ENCODE peak calls at places on chromosomes 13 and 19, in ten cellular contexts. W is fibroblast of mammary gland, X is Peyer's patch, Y is PC-3, H is mucosa of descending colon, M is gastrocnemius medialis, G is heart left ventricle, V is AG10803, J is kidney epithelial cell, D is H1. E is an unnamed sample.

GRCh38 chr19:55452381-55453325 is 8.8 kb downstream of the ISOC2 start:
- DNase-seq in W (peak), X (peak), Y (peak), H (peak), M (peak), G (peak), V (peak), J (no peak), D (no peak), E (peak)

GRCh38 chr19:13765395-13766094 is 1.2 kb downstream of the MRI1 start:
- DNase-seq in W (no peak), X (no peak), Y (peak), H (no peak), M (no peak), G (no peak), V (no peak), J (no peak), D (no peak), E (no peak)

GRCh38 chr19:19111138-19111835 is 27.0 kb downstream of the TMEM161A start:
- DNase-seq in W (no peak), X (no peak), Y (no peak), H (peak), M (no peak), G (no peak), V (no peak), J (no peak), D (no peak), E (no peak)

GRCh38 chr19:38402967-38403674 is at the start of gene FAM98C:
- DNase-seq in W (peak), X (peak), Y (peak), H (peak), M (peak), G (peak), V (peak), J (peak), D (peak), E (peak)

GRCh38 chr19:14821958-14822357 is 13.0 kb downstream of the OR7A5 start:
- DNase-seq in W (no peak), X (no peak), Y (no peak), H (no peak), M (no peak), G (no peak), V (no peak), J (no peak), D (no peak), E (no peak)

GRCh38 chr19:10450853-10451609 is 30.7 kb downstream of the PDE4A start:
- DNase-seq in W (no peak), X (peak), Y (peak), H (peak), M (no peak), G (no peak), V (no peak), J (no peak), D (peak), E (no peak)

GRCh38 chr13:50390503-50391248 is 375.4 kb downstream of the KCNRG start:
- DNase-seq in W (no peak), X (no peak), Y (no peak), H (no peak), M (no peak), G (no peak), V (no peak), J (no peak), D (no peak), E (peak)

GRCh38 chr13:80235559-80236296 is 105.2 kb downstream of the SPRY2 start:
- DNase-seq in W (no peak), X (no peak), Y (peak), H (no peak), M (no peak), G (no peak), V (peak), J (peak), D (no peak), E (peak)

GRCh38 chr13:110272651-110273050 is 34.3 kb downstream of the COL4A1 start:
- DNase-seq in W (no peak), X (no peak), Y (no peak), H (no peak), M (no peak), G (no peak), V (no peak), J (no peak), D (no peak), E (no peak)

GRCh38 chr13:48579167-48579918 is 46.5 kb upstream of the RCBTB2 start:
- DNase-seq in W (no peak), X (no peak), Y (no peak), H (no peak), M (no peak), G (no peak), V (no peak), J (no peak), D (no peak), E (peak)

GRCh38 chr19:46383846-46384245 is 29.5 kb downstream of the CCDC8 start:
- DNase-seq in W (no peak), X (no peak), Y (no peak), H (no peak), M (no peak), G (no peak), V (no peak), J (no peak), D (no peak), E (no peak)

GRCh38 chr19:17226002-17226933 is at the start of gene OCEL1:
- DNase-seq in W (peak), X (peak), Y (peak), H (peak), M (peak), G (peak), V (peak), J (peak), D (peak), E (peak)
- H3K4me3 ChIP-seq in W (peak), X (peak), Y (peak), H (peak), M (peak), G (peak), V (peak), J (peak), D (peak), E (peak)

GRCh38 chr13:89066868-89067466 is 1395.8 kb downstream of the SLITRK5 start:
- DNase-seq in W (peak), X (no peak), Y (peak), H (no peak), M (no peak), G (no peak), V (peak), J (peak), D (no peak), E (peak)
- TF ChIP-seq CTCF in W (peak), X (peak), Y (peak), H (peak), M (no peak), G (peak), V (peak), J (peak), D (peak), E (peak)

GRCh38 chr19:42280761-42281174 is 11.7 kb downstream of the CIC start:
- DNase-seq in W (peak), X (no peak), Y (no peak), H (peak), M (no peak), G (peak), V (peak), J (no peak), D (no peak), E (no peak)

GRCh38 chr19:42281175-42282035 is 12.4 kb downstream of the CIC start:
- DNase-seq in W (peak), X (no peak), Y (no peak), H (peak), M (no peak), G (peak), V (peak), J (no peak), D (no peak), E (peak)

GRCh38 chr19:42279902-42280760 is 11.1 kb downstream of the CIC start:
- DNase-seq in W (peak), X (peak), Y (no peak), H (peak), M (peak), G (peak), V (peak), J (no peak), D (no peak), E (peak)

GRCh38 chr19:42277821-42278809 is 9.1 kb downstream of the CIC start:
- DNase-seq in W (no peak), X (no peak), Y (no peak), H (peak), M (no peak), G (no peak), V (peak), J (no peak), D (no peak), E (peak)

GRCh38 chr19:42279148-42279901 is 10.3 kb downstream of the CIC start:
- DNase-seq in W (no peak), X (no peak), Y (no peak), H (no peak), M (no peak), G (no peak), V (no peak), J (no peak), D (no peak), E (no peak)
- H3K4me3 ChIP-seq in W (peak), X (peak), Y (no peak), H (peak), M (peak), G (peak), V (peak), J (peak), D (peak), E (peak)

DNA sequence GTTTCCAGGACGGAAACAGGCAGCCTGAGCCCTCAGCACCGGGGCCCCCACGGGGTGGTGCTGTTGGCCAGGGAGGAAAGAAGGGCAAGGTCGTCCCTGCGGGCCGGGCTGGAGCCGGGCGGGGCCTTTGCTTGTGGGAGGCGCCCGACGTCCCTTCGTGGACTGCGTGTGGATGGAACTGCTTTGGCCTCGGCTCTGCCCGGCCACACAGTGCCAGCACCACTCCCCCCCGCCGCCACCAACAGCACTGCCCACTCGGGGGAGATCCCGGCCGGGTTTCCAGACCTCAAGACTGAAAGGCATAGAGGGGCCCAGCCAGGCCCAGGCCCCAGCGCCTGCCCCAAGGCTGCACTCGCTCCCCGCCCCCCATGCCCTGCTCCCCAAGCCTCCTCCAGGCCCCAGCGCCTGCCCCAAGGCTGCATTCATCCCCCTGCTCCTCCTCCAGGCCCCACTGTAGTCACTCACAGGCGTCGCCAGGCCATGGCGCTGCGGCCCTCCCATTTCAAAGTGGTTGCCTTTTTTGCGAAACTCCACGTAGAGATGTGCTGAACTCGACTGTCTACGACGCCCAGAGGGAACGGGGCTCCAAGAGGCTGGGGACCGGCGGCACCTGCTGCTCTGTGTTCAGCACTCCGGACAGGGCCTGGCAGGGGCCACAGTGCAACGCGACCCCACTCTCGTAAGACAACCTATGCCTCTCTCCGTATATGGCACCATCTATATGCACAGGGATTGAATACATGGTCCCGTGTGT is 22.5 kb downstream of the C13orf46 start:
- DNase-seq in W (peak), X (peak), Y (peak), H (peak), M (peak), G (peak), V (peak), J (no peak), D (peak), E (peak)
- TF ChIP-seq CTCF in W (peak), X (peak), Y (peak), H (peak), M (peak), G (peak), V (peak), J (peak), D (peak), E (peak)

E was measured in epithelial cell of esophagus.